ENCODE peak calls at places on chromosomes 12 and 14, in six cellular contexts. E is left ventricle myocardium inferior; J is naive thymus-derived CD4-positive, alpha-beta T cell; M is GM12878; D is CD4-positive, alpha-beta T cell; U is aorta. G is an unnamed sample. For H3K27me3, the result is how much of the 10 kb centered on the place peaks cover.

GRCh38 chr12:10025236-10025635 is 5.2 kb upstream of the CLEC9A start:
- DNase-seq in U (no peak), J (no peak), M (no peak), D (no peak), E (no peak), G (no peak)

GRCh38 chr12:20364501-20364900 is 3.8 kb upstream of the PDE3A start:
- DNase-seq in D (no peak), J (no peak), E (no peak), U (no peak), M (no peak), G (no peak)

GRCh38 chr12:15797818-15798217 is 8.6 kb upstream of the EPS8 start:
- DNase-seq in J (no peak), M (no peak), E (no peak), D (no peak), U (no peak), G (no peak)

GRCh38 chr14:95359974-95360826 is 40.5 kb upstream of the CLMN start:
- DNase-seq in U (no peak), M (no peak), E (no peak), J (no peak), D (no peak), G (no peak)

GRCh38 chr14:65255583-65256443 is 153.5 kb upstream of the MAX start:
- DNase-seq in D (no peak), U (no peak), E (no peak), M (no peak), J (no peak), G (peak)

GRCh38 chr12:57726151-57726883 is 12.2 kb downstream of the AGAP2 start:
- DNase-seq in D (no peak), J (no peak), U (peak), E (peak), M (no peak), G (no peak)

GRCh38 chr14:79352026-79352425 is 859.3 kb downstream of the DIO2 start:
- DNase-seq in J (no peak), M (no peak), U (no peak), D (no peak), E (no peak), G (no peak)

GRCh38 chr12:56590237-56590830 is 39.8 kb downstream of the BAZ2A start:
- DNase-seq in J (peak), M (no peak), U (no peak), D (no peak), E (no peak), G (peak)

GRCh38 chr12:55637467-55637866 is 775 bp downstream of the OR10P1 start:
- DNase-seq in U (no peak), D (no peak), J (peak), M (no peak), E (no peak), G (peak)

GRCh38 chr14:102503576-102504224 is 5.9 kb downstream of the ANKRD9 start:
- DNase-seq in J (no peak), U (no peak), E (no peak), D (no peak), M (no peak), G (no peak)

DNA sequence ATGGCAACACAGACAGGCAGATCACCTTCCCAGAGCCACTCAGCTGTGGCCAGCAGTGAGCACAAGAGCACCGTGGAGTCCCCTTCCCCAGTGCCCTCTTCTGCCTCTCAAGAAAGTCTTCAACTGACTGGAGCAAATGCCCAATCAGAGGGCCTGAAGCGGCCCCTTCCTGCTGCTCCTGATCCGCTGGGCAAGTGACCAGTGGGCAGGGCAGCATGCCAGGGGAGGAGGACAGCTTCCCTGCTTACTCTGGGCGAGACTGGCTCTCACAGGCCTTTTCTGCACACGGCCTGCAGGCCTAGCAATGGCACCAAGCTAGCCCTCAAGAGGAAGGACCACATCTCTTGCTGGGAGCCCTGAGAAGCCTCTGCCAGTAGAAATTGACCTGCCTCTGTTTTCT is 890 bp downstream of the KRT71 start:
- DNase-seq in D (no peak), M (no peak), J (no peak), U (peak), E (no peak), G (no peak)
- H3K27me3 ChIP-seq in D (under half), M (under half), J (under half), U (under half), E (under half), G (under half)

DNA sequence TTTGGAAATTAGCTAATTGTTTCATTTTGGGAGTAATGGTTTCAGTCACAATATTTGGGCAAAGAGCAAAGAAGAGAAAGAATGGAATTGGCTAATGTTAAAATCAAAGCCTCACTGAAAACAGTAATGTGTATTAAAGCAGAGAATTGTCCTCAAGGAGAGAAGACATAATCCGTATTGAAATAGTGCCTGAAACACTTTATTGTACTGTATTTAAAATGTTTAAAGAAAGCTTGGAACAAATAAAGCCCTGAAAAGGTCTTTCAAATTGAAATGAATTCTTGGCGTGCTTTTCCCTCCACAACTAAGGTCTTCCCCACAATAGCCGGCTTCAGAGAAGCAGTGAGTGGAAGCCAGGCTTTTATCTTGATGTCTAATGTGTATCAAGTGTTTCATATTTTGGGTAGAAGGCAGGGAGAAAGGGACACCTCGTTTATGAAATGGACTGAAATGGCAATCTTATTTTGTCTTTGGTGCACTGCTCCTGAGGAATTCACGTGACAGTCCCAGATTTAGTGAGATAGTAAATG is 212.9 kb upstream of the CRY1 start:
- DNase-seq in J (no peak), U (no peak), D (no peak), M (no peak), E (no peak), G (no peak)
- H3K27me3 ChIP-seq in J (under half), U (under half), D (under half), M (under half), E (half or more), G (under half)

DNA sequence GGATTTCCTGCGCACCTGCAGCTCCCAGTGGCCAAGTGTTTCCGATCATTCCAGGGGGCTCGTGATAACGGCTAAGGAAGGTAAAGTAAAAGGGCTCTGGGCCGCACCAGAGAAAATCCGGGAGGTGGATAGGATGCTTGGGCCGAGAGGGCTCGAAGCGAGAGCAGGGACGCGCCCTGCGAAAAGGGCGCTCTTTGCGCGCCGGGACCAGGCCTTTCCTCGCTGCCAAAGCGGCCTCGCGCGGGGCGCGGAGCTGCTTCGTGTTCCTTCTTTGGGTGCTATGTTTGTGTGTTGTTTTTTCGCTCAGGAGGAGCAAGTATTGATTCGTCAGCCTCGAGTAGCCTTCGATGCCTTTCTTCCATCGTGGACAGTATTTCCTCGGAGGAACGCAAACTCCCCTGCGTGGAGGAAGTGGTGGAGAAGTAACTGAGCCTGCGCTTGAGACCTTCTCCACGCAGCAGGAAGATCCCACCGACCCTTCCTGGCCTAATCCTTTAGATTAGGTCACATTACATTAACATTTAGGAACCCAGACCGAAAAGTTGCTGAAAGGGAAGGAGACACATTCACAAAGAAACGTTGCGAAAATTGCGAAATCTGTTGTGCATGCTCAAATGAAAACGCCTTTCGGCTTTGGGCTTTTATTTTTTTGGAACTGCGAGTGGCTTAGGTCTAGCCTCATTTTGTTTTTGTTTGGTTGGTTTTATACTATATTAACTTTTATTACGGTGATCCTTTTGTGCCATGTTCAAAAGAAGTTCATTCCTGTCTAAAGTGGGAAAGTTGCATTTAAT is 1.3 kb downstream of the MYF6 start:
- DNase-seq in U (peak), M (no peak), D (no peak), E (no peak), J (no peak), G (no peak)
- H3K27me3 ChIP-seq in U (under half), M (under half), D (under half), E (half or more), J (under half), G (under half)

GRCh38 chr12:53870122-53870521 is 68.5 kb upstream of the HOXC13 start:
- DNase-seq in M (no peak), J (no peak), D (no peak), E (no peak), U (no peak), G (no peak)
- H3K27me3 ChIP-seq in M (under half), J (under half), D (under half), E (half or more), U (under half), G (under half)

GRCh38 chr14:77126461-77126990 is 15.1 kb downstream of the ZDHHC22 start:
- DNase-seq in J (no peak), D (no peak), M (no peak), E (no peak), U (no peak), G (no peak)
- H3K27me3 ChIP-seq in J (under half), D (under half), M (under half), E (under half), U (under half), G (under half)

G was measured in DND-41.